ENCODE peak calls at places on chromosomes 5 and 9, in nine cellular contexts. E is HL-60, J is sigmoid colon, W is GM23338, Y is HCT116, R is esophagus muscularis mucosa, A is endothelial cell of umbilical vein, P is stomach, V is transverse colon. T is an unnamed sample.

GRCh38 chr5:36657563-36657995 is 51.2 kb downstream of the SLC1A3 start:
- DNase-seq in Y (peak; percentile 74), J (peak; percentile 83), P (peak; percentile 57), V (no peak), A (peak; percentile 51), E (peak; percentile 99), R (no peak), W (no peak), T (no peak)

GRCh38 chr5:32229586-32229985 is 55.5 kb upstream of the GOLPH3 start:
- DNase-seq in R (no peak), W (no peak), V (no peak), E (no peak), Y (no peak), J (no peak), P (no peak), A (no peak), T (no peak)

GRCh38 chr9:129467739-129468666 is 152.9 kb downstream of the C9orf50 start:
- DNase-seq in P (no peak), A (no peak), E (no peak), Y (no peak), W (no peak), R (no peak), V (no peak), J (no peak), T (no peak)

GRCh38 chr9:16540996-16541668 is 329.3 kb downstream of the BNC2 start:
- DNase-seq in V (no peak), R (no peak), P (no peak), A (no peak), E (no peak), W (no peak), J (no peak), Y (no peak), T (no peak)

GRCh38 chr9:120183615-120184014 is 396.4 kb downstream of the CDK5RAP2 start:
- DNase-seq in V (no peak), Y (no peak), W (no peak), A (no peak), E (no peak), P (no peak), R (no peak), J (no peak), T (no peak)

GRCh38 chr5:58156977-58157701 is 302.7 kb downstream of the PLK2 start:
- DNase-seq in V (no peak), Y (no peak), J (no peak), W (peak; percentile 2), A (peak; percentile 9), P (no peak), E (no peak), R (no peak), T (no peak)

GRCh38 chr9:131008909-131009618 is at the start of gene LAMC3:
- DNase-seq in P (no peak), Y (no peak), R (no peak), E (no peak), V (no peak), J (no peak), A (no peak), W (peak; percentile 78), T (no peak)

GRCh38 chr9:19650292-19650691 is 138.5 kb downstream of the SLC24A2 start:
- DNase-seq in J (no peak), Y (no peak), V (no peak), W (no peak), R (no peak), E (no peak), P (no peak), A (no peak), T (no peak)

GRCh38 chr5:177474845-177475562 is 1.6 kb upstream of the DBN1 start:
- DNase-seq in V (no peak), J (no peak), P (no peak), E (no peak), W (no peak), R (no peak), A (no peak), Y (no peak), T (no peak)

GRCh38 chr5:177477701-177478477 is 4.5 kb upstream of the DBN1 start:
- DNase-seq in A (no peak), P (no peak), V (no peak), E (no peak), R (no peak), W (no peak), J (no peak), Y (no peak), T (no peak)

GRCh38 chr5:177478711-177479646 is 5.5 kb upstream of the DBN1 start:
- DNase-seq in Y (no peak), W (no peak), A (no peak), R (peak; percentile 97), E (peak; percentile 79), J (peak; percentile 97), V (peak; percentile 69), P (peak; percentile 80), T (peak; percentile 71)

GRCh38 chr5:177475563-177476427 is 2.4 kb upstream of the DBN1 start:
- DNase-seq in Y (no peak), V (no peak), E (no peak), W (no peak), P (no peak), J (no peak), R (no peak), A (no peak), T (no peak)

DNA sequence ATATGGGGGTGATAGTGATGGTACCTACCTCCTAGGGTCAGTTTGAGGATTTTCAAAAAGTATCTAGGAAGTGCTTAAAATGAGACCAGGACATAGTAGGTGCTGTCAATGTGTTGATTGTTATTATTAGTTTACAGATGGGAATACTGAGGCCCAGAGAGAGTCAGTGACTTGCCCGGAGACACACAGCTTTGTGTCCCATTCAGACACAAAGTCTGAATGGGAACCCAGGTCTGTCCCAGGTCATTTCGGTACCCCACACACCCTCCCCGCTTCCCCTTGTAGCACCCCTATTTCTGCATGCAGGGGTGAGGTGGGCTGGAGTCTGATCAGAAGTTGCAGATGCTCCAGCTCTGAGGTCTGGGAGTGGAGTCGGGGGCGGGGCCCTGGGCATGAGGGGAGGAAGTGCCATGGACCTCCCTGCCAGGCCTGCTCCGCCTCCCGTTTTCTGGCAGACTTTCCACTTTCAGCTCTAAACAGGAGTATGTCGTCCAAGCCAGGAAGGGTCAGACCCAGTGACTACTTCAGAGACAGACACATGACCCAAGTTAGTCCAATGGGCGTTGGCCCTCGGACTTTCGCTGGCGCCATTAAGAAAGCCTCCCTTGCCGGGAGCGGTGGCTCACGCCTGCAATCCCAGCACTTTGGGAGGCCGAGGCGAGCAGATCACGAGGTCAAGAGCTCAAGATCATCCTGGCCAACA is 3.2 kb upstream of the DBN1 start:
- DNase-seq in E (no peak), W (peak; percentile 41), A (peak; percentile 90), R (no peak), V (peak; percentile 46), J (peak; percentile 95), Y (no peak), P (no peak), T (no peak)
- TF ChIP-seq POLR2AphosphoS5 in E (no peak), W (no peak), A (no peak), R (peak; percentile 83), V (peak; percentile 27), J (peak; percentile 74), Y (no peak), P (peak; percentile 9), T (no peak)

DNA sequence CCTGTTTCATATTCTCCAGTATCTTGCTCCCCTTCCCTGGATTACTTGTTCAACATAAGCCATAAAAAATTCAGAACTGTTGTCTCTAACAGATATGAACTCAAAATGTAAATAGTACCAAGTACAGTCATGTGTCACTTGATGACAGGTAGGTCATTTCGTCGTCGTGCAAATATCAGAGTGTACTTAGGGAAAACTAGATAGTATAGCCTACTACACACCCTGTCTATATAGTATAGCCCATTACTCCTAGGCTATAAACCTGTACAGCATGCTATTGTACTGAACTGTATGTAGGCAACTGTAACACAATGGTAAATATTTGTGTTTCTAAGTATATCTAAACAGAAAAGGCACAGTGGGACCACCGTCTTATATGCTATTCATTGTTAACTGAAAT is 39.1 kb downstream of the SMIM15 start:
- DNase-seq in A (no peak), W (no peak), V (peak; percentile 27), P (no peak), E (no peak), R (no peak), Y (no peak), J (no peak), T (no peak)
- H3K4me3 ChIP-seq in A (no peak overlapping the region), W (no peak overlapping the region), V (no peak overlapping the region), P (no peak overlapping the region), E (no peak overlapping the region), R (no peak overlapping the region), Y (no peak overlapping the region), J (no peak overlapping the region), T (no peak overlapping the region)

DNA sequence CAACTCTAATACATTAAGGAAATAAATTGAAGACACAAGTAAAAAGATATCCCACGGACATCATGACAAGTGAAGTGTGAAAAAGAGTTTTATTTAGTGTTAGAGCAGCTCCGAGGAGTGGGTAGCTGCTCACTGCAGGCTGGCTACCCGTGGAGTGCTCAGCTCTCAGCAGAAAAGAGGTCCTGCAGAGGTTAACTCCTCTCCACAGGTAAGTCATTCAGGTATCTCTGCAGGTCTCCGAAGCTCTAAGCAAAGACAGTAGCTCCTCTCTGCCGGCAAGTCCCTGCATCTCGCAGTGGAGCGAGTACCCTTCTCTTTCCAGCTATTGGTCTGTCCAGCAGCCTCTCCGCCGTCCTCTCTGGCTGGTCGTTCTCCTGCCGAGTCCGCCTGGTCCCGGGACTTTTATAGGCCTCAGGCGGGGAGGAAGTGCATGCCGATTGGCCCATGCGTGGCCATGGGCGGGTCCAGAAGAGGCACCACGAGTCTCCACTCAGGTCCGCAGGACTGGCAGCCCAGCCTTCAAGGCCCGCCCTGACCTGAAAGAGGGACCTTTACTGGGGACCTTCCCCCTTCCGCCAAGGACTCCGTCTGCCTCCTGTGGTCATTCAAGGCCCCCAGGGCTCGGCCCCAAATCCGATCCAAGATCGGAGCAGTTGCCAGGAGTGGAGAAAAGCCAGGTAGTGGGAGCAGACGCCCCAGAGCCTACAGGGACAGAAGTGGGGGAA is 29.9 kb downstream of the BTNL9 start:
- DNase-seq in J (no peak), A (no peak), P (no peak), R (peak; percentile 89), W (peak; percentile 89), Y (no peak), V (no peak), E (no peak), T (no peak)
- TF ChIP-seq POLR2AphosphoS5 in J (no peak), A (no peak), P (no peak), R (no peak), W (peak; percentile 92), Y (no peak), V (no peak), E (no peak), T (no peak)

GRCh38 chr9:33076360-33077004 is at the start of gene SMU1:
- DNase-seq in Y (peak; percentile 96), J (peak; percentile 99), P (peak; percentile 98), E (peak; percentile 93), A (peak; percentile 99), R (peak; percentile 99), W (peak; percentile 99), V (peak; percentile 97), T (peak; percentile 96)
- H3K4me3 ChIP-seq in Y (peak within 1 kb of the TSS; percentile 99), J (peak within 1 kb of the TSS; percentile 80), P (peak within 1 kb of the TSS; percentile 68), E (peak within 1 kb of the TSS; percentile 83), A (peak within 1 kb of the TSS; percentile 87), R (peak within 1 kb of the TSS; percentile 70), W (peak within 1 kb of the TSS; percentile 92), V (peak within 1 kb of the TSS; percentile 79), T (peak within 1 kb of the TSS; percentile 83)

GRCh38 chr5:107389130-107389553 is 281.6 kb downstream of the EFNA5 start:
- DNase-seq in R (no peak), J (no peak), V (peak; percentile 19), Y (no peak), A (peak; percentile 92), W (no peak), E (no peak), P (peak; percentile 29), T (no peak)
- TF ChIP-seq POLR2AphosphoS5 in R (no peak), J (peak; percentile 22), V (no peak), Y (no peak), A (peak; percentile 88), W (no peak), E (no peak), P (peak; percentile 67), T (no peak)